ENCODE peak calls at places on chromosomes 3 and 15, in seven cellular contexts. H is cardiac fibroblast, W is brain microvascular endothelial cell, G is dorsolateral prefrontal cortex, Q is AG09309, C is A549, J is GM12878. V is an unnamed sample.

GRCh38 chr3:46632792-46633191 is 20.5 kb downstream of the FAM240A start:
- DNase-seq in H (peak), W (no peak), G (no peak), Q (no peak), C (no peak), J (no peak), V (no peak)

GRCh38 chr15:90106522-90107117 is 4.4 kb upstream of the IDH2 start:
- DNase-seq in H (peak), W (peak), G (peak), Q (no peak), C (peak), J (no peak), V (no peak)

GRCh38 chr3:87834327-87834726 is 224.5 kb downstream of the CGGBP1 start:
- DNase-seq in H (no peak), W (no peak), G (no peak), Q (no peak), C (no peak), J (no peak), V (no peak)

GRCh38 chr3:74537164-74537563 is 77.3 kb downstream of the CNTN3 start:
- DNase-seq in H (peak), W (no peak), G (no peak), Q (peak), C (no peak), J (no peak), V (no peak)

GRCh38 chr15:88812137-88812536 is 8.9 kb downstream of the ACAN start:
- DNase-seq in H (no peak), W (no peak), G (no peak), Q (no peak), C (no peak), J (no peak), V (no peak)

GRCh38 chr15:31300981-31301686 is 25.5 kb upstream of the KLF13 start:
- DNase-seq in H (no peak), W (no peak), G (no peak), Q (no peak), C (no peak), J (no peak), V (no peak)

GRCh38 chr15:32642667-32643425 is 1.3 kb downstream of the SCG5 start:
- DNase-seq in H (no peak), W (no peak), G (no peak), Q (no peak), C (no peak), J (no peak), V (no peak)

GRCh38 chr3:173111321-173111720 is 29.7 kb downstream of the SPATA16 start:
- DNase-seq in H (no peak), W (no peak), G (no peak), Q (no peak), C (no peak), J (no peak), V (no peak)

GRCh38 chr15:75693501-75694240 is 19.0 kb downstream of the CSPG4 start:
- DNase-seq in H (peak), W (no peak), G (no peak), Q (no peak), C (no peak), J (no peak), V (no peak)

GRCh38 chr3:129224984-129225393 is 24.4 kb upstream of the COPG1 start:
- DNase-seq in H (peak), W (peak), G (peak), Q (peak), C (peak), J (no peak), V (no peak)

GRCh38 chr3:13509816-13510192 is 29.7 kb downstream of the HDAC11 start:
- DNase-seq in H (no peak), W (no peak), G (no peak), Q (no peak), C (no peak), J (no peak), V (no peak)

GRCh38 chr3:139982404-139982803 is 47.4 kb downstream of the CLSTN2 start:
- DNase-seq in H (peak), W (no peak), G (no peak), Q (no peak), C (no peak), J (no peak), V (no peak)

GRCh38 chr3:16917256-16917935 is 32.6 kb downstream of the PLCL2 start:
- DNase-seq in H (peak), W (peak), G (no peak), Q (no peak), C (no peak), J (no peak), V (no peak)

GRCh38 chr15:58260186-58260910 is 122.2 kb downstream of the AQP9 start:
- DNase-seq in H (peak), W (no peak), G (no peak), Q (no peak), C (no peak), J (no peak), V (no peak)

GRCh38 chr3:4818164-4818563 is 161.1 kb upstream of the BHLHE40 start:
- DNase-seq in H (no peak), W (no peak), G (no peak), Q (no peak), C (no peak), J (no peak), V (no peak)

GRCh38 chr3:159645874-159646273 is 342.8 kb upstream of the IL12A start:
- DNase-seq in H (peak), W (no peak), G (no peak), Q (peak), C (no peak), J (no peak), V (no peak)

GRCh38 chr3:38121451-38121831 is 15.5 kb downstream of the ACAA1 start:
- DNase-seq in H (no peak), W (no peak), G (no peak), Q (no peak), C (no peak), J (no peak), V (no peak)

GRCh38 chr3:129419476-129419875 is 9.0 kb downstream of the EFCAB12 start:
- DNase-seq in H (no peak), W (no peak), G (no peak), Q (no peak), C (no peak), J (no peak), V (no peak)

GRCh38 chr15:37181339-37181738 is 81.0 kb upstream of the MEIS2 start:
- DNase-seq in H (no peak), W (no peak), G (no peak), Q (no peak), C (no peak), J (no peak), V (no peak)

GRCh38 chr3:196216681-196217211 is 412 bp downstream of the SLC51A start:
- DNase-seq in H (no peak), W (no peak), G (peak), Q (no peak), C (no peak), J (no peak), V (no peak)

GRCh38 chr3:25433868-25434267 is 5.8 kb downstream of the RARB start:
- DNase-seq in H (peak), W (peak), G (no peak), Q (no peak), C (no peak), J (no peak), V (no peak)

GRCh38 chr3:11514191-11514770 is 129.4 kb downstream of the VGLL4 start:
- DNase-seq in H (peak), W (peak), G (no peak), Q (peak), C (no peak), J (no peak), V (no peak)

GRCh38 chr15:36701336-36701735 is 121.9 kb downstream of the CDIN1 start:
- DNase-seq in H (no peak), W (no peak), G (no peak), Q (no peak), C (no peak), J (no peak), V (no peak)

GRCh38 chr3:46146021-46146420 is 62.1 kb downstream of the CCR1 start:
- DNase-seq in H (no peak), W (no peak), G (no peak), Q (no peak), C (no peak), J (no peak), V (no peak)

GRCh38 chr15:29795610-29796009 is 26.7 kb downstream of the TJP1 start:
- DNase-seq in H (no peak), W (no peak), G (no peak), Q (no peak), C (no peak), J (no peak), V (no peak)

GRCh38 chr3:99895706-99896441 is 78.2 kb downstream of the CMSS1 start:
- DNase-seq in H (peak), W (peak), G (no peak), Q (peak), C (peak), J (no peak), V (no peak)

GRCh38 chr15:38768970-38769369 is 204.4 kb upstream of the RASGRP1 start:
- DNase-seq in H (peak), W (peak), G (no peak), Q (no peak), C (no peak), J (no peak), V (no peak)

GRCh38 chr15:98800437-98801233 is 152.3 kb downstream of the IGF1R start:
- DNase-seq in H (peak), W (peak), G (peak), Q (peak), C (peak), J (no peak), V (no peak)

GRCh38 chr3:44509393-44509921 is 32.0 kb upstream of the ZNF445 start:
- DNase-seq in H (peak), W (no peak), G (no peak), Q (no peak), C (peak), J (no peak), V (no peak)

GRCh38 chr3:10524799-10525301 is 19.5 kb upstream of the ATP2B2 start:
- DNase-seq in H (no peak), W (no peak), G (no peak), Q (no peak), C (no peak), J (no peak), V (no peak)

GRCh38 chr3:158483701-158484100 is 87.3 kb upstream of the MLF1 start:
- DNase-seq in H (no peak), W (no peak), G (no peak), Q (no peak), C (no peak), J (no peak), V (no peak)

GRCh38 chr3:105356988-105357387 is 9.7 kb upstream of the ALCAM start:
- DNase-seq in H (no peak), W (no peak), G (no peak), Q (no peak), C (no peak), J (no peak), V (no peak)

GRCh38 chr3:185982632-185983031 is 44.8 kb upstream of the TRA2B start:
- DNase-seq in H (no peak), W (no peak), G (no peak), Q (no peak), C (no peak), J (no peak), V (no peak)

GRCh38 chr15:101028772-101029438 is 109.7 kb downstream of the LRRK1 start:
- DNase-seq in H (no peak), W (no peak), G (no peak), Q (no peak), C (no peak), J (no peak), V (no peak)

GRCh38 chr3:188788621-188789081 is 383.1 kb upstream of the TPRG1 start:
- DNase-seq in H (peak), W (peak), G (no peak), Q (peak), C (no peak), J (no peak), V (no peak)

GRCh38 chr3:121243208-121243607 is 302.6 kb downstream of the POLQ start:
- DNase-seq in H (no peak), W (no peak), G (no peak), Q (no peak), C (no peak), J (no peak), V (no peak)

GRCh38 chr15:67613708-67614107 is 71.2 kb downstream of the MAP2K5 start:
- DNase-seq in H (no peak), W (no peak), G (no peak), Q (no peak), C (peak), J (no peak), V (no peak)
- TF ChIP-seq CTCF in H (no peak), W (peak), G (no peak), Q (no peak), C (no peak), J (no peak), V (peak)

GRCh38 chr15:40957581-40958051 is 4.3 kb downstream of the CHAC1 start:
- DNase-seq in H (no peak), W (no peak), G (no peak), Q (no peak), C (no peak), J (no peak), V (no peak)

GRCh38 chr15:40955141-40955903 is 2.1 kb downstream of the CHAC1 start:
- DNase-seq in H (no peak), W (no peak), G (no peak), Q (no peak), C (no peak), J (no peak), V (no peak)

GRCh38 chr15:40957041-40957555 is 3.8 kb downstream of the CHAC1 start:
- DNase-seq in H (no peak), W (no peak), G (no peak), Q (no peak), C (no peak), J (no peak), V (no peak)

GRCh38 chr15:40956543-40956982 is 3.3 kb downstream of the CHAC1 start:
- DNase-seq in H (no peak), W (no peak), G (no peak), Q (no peak), C (no peak), J (no peak), V (no peak)

DNA sequence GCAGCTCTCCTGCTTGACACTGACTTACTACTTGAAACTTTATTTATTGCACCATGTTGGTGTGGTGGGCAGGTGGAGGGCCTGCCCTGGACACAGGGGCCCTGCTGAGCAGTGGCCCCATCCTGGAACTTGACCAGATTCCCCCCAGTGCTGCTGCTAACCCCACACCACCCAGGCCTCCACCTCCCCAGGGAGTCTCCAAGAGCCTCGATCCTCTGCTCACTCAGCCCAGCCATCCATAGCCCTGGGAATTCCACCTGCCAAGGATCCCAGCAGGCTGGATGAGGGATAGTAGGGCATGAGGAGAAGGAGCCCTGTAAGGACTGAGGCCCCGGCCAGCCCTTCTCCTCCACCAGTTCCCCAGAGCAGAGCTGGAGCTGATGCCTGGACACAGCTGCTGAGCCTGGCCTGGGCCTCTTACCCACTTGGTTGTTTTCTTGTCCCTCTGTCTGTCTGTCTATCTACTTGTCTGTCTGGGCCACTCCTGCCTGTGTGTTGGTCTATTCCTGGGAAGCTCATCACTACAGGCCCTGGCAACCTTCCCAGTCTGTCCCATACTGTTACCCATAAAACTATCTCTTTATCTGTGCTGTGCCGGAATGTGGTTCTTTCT is 2.8 kb downstream of the CHAC1 start:
- DNase-seq in H (no peak), W (peak), G (no peak), Q (no peak), C (no peak), J (no peak), V (no peak)
- H3K4me3 ChIP-seq in H (no peak), W (no peak), G (no peak), Q (peak), C (no peak), J (no peak), V (no peak)

GRCh38 chr15:51270706-51271105 is 67.7 kb downstream of the CYP19A1 start:
- DNase-seq in H (no peak), W (no peak), G (no peak), Q (no peak), C (no peak), J (no peak), V (no peak)
- TF ChIP-seq CTCF in H (no peak), W (no peak), G (no peak), Q (no peak), C (no peak), J (no peak), V (no peak)

GRCh38 chr3:156820687-156821070 is 5.5 kb upstream of the LEKR1 start:
- DNase-seq in H (no peak), W (no peak), G (no peak), Q (no peak), C (no peak), J (no peak), V (no peak)

GRCh38 chr3:156826144-156826895 is at the start of gene LEKR1:
- DNase-seq in H (peak), W (peak), G (peak), Q (peak), C (peak), J (peak), V (no peak)

GRCh38 chr3:156831006-156831405 is 4.9 kb downstream of the LEKR1 start:
- DNase-seq in H (no peak), W (no peak), G (no peak), Q (no peak), C (no peak), J (no peak), V (no peak)

GRCh38 chr3:156826896-156827882 is 1.0 kb downstream of the LEKR1 start:
- DNase-seq in H (no peak), W (no peak), G (no peak), Q (no peak), C (no peak), J (no peak), V (no peak)

DNA sequence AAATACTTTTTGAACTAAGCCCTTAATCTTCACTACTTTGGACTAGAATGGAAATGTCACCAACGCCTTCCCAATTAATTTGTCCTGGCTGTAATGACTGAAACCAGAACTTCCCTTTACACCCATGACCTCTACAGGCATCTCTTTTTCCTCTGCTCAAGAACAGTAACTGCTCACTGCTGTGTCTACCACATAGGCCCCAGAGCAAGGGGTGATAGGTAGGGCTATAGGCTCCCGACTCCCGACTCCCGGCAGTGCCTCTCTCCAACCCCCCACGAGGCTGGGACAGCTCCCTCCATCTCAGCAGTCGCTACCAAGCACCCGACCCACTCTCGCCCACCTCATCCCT is 384 bp upstream of the LEKR1 start:
- DNase-seq in H (no peak), W (no peak), G (no peak), Q (no peak), C (no peak), J (no peak), V (no peak)
- H3K4me3 ChIP-seq in H (peak), W (peak), G (peak), Q (peak), C (peak), J (peak), V (peak)

GRCh38 chr3:141384157-141384556 is 15.9 kb downstream of the ZBTB38 start:
- DNase-seq in H (peak), W (no peak), G (no peak), Q (no peak), C (no peak), J (no peak), V (no peak)
- TF ChIP-seq CTCF in H (no peak), W (peak), G (no peak), Q (peak), C (no peak), J (no peak), V (no peak)

GRCh38 chr15:41796457-41796856 is 22.2 kb downstream of the MAPKBP1 start:
- DNase-seq in H (peak), W (no peak), G (no peak), Q (peak), C (no peak), J (no peak), V (no peak)
- H3K4me3 ChIP-seq in H (no peak), W (no peak), G (peak), Q (no peak), C (no peak), J (no peak), V (no peak)

V was measured in GM12864.